ENCODE peak calls at places on chromosome 7, in eight cellular contexts. H is C1 segment of cervical spinal cord; T is GM04504; B is right cardiac atrium; P is CD4-positive, alpha-beta T cell; L is osteoblast; K is naive thymus-derived CD8-positive, alpha-beta T cell; E is stimulated activated CD4-positive, alpha-beta T cell treated with anti-CD3 and anti-CD28 coated beads, Interleukin-2, amount 100 ng/mL, for 24 hours. G is an unnamed sample.
A peak's percentile ranks its signal among the peaks of the same experiment; 100 is the strongest.

GRCh38 chr7:126394406-126394805 is 858.3 kb downstream of the GRM8 start:
- DNase-seq in K (no peak), P (no peak), E (no peak), H (no peak), B (no peak), L (no peak), T (no peak), G (no peak)

GRCh38 chr7:39754326-39755120 is 131.2 kb downstream of the RALA start:
- DNase-seq in K (no peak), H (no peak), P (no peak), E (no peak), B (peak; percentile 51), L (peak; percentile 87), T (peak; percentile 40), G (no peak)

GRCh38 chr7:21767300-21767900 is 178.3 kb downstream of the CDCA7L start:
- DNase-seq in K (no peak), P (no peak), E (peak; percentile 17), B (no peak), T (peak; percentile 16), H (no peak), L (no peak), G (no peak)

GRCh38 chr7:27210441-27211083 is 10.7 kb upstream of the HOXA13 start:
- DNase-seq in E (peak; percentile 54), T (no peak), B (peak; percentile 75), L (peak; percentile 96), K (peak; percentile 64), P (no peak), H (no peak), G (no peak)

GRCh38 chr7:64308019-64308275 is 5.8 kb upstream of the ZNF736 start:
- DNase-seq in B (peak; percentile 46), P (peak; percentile 35), L (no peak), K (no peak), E (peak; percentile 28), T (no peak), H (no peak), G (no peak)

GRCh38 chr7:96708872-96709271 is 774 bp downstream of the SEM1 start:
- DNase-seq in B (no peak), H (no peak), T (no peak), E (no peak), P (no peak), L (no peak), K (no peak), G (no peak)

GRCh38 chr7:75892634-75893272 is 13.9 kb downstream of the RHBDD2 start:
- DNase-seq in E (no peak), B (peak; percentile 86), P (no peak), K (no peak), H (no peak), L (no peak), T (no peak), G (no peak)

GRCh38 chr7:99123571-99124033 is 20.3 kb downstream of the SMURF1 start:
- DNase-seq in P (no peak), E (no peak), B (no peak), L (peak; percentile 43), T (no peak), K (no peak), H (no peak), G (no peak)

GRCh38 chr7:71775648-71776047 is 636.5 kb downstream of the CALN1 start:
- DNase-seq in B (no peak), P (no peak), K (no peak), H (no peak), E (no peak), L (peak; percentile 81), T (no peak), G (no peak)

GRCh38 chr7:143227806-143228205 is 6.0 kb downstream of the TAS2R40 start:
- DNase-seq in B (no peak), P (no peak), L (no peak), H (no peak), E (no peak), K (no peak), T (no peak), G (no peak)

GRCh38 chr7:16491148-16491547 is 25.6 kb upstream of the SOSTDC1 start:
- DNase-seq in K (no peak), T (no peak), B (no peak), L (no peak), H (no peak), E (no peak), P (no peak), G (no peak)

GRCh38 chr7:131895541-131896173 is 339.2 kb upstream of the PODXL start:
- DNase-seq in H (no peak), P (no peak), E (no peak), T (peak; percentile 95), K (no peak), B (no peak), L (peak; percentile 76), G (no peak)

GRCh38 chr7:156479596-156479995 is 161.0 kb upstream of the RNF32 start:
- DNase-seq in K (no peak), H (no peak), T (no peak), B (no peak), P (no peak), E (no peak), L (no peak), G (no peak)

GRCh38 chr7:134632052-134632451 is 14.6 kb upstream of the BPGM start:
- DNase-seq in L (no peak), E (no peak), H (no peak), K (no peak), T (no peak), P (no peak), B (no peak), G (no peak)

GRCh38 chr7:75849573-75849972 is 29.3 kb upstream of the RHBDD2 start:
- DNase-seq in T (no peak), P (no peak), L (no peak), E (no peak), K (no peak), B (no peak), H (no peak), G (no peak)

GRCh38 chr7:75866497-75867389 is 12.1 kb upstream of the RHBDD2 start:
- DNase-seq in L (peak; percentile 86), B (peak; percentile 73), P (peak; percentile 46), T (no peak), K (peak; percentile 71), E (peak; percentile 50), H (no peak), G (no peak)

GRCh38 chr7:88001744-88002530 is 67.9 kb downstream of the ADAM22 start:
- DNase-seq in T (no peak), K (no peak), L (no peak), E (no peak), P (no peak), H (no peak), B (no peak), G (no peak)

GRCh38 chr7:129907122-129907741 is 45.5 kb downstream of the UBE2H start:
- DNase-seq in H (no peak), L (no peak), B (no peak), E (no peak), T (no peak), P (no peak), K (no peak), G (no peak)

GRCh38 chr7:47482013-47482761 is 99.7 kb downstream of the TNS3 start:
- DNase-seq in L (peak; percentile 95), P (no peak), B (no peak), T (peak; percentile 76), H (no peak), E (no peak), K (no peak), G (no peak)

GRCh38 chr7:30162622-30163124 is 27.9 kb downstream of the MTURN start:
- DNase-seq in B (no peak), K (no peak), L (no peak), E (no peak), H (no peak), P (no peak), T (no peak), G (no peak)

GRCh38 chr7:107045195-107045960 is 873 bp downstream of the PRKAR2B start:
- DNase-seq in T (no peak), B (no peak), K (no peak), E (no peak), P (no peak), L (peak; percentile 72), H (no peak), G (no peak)

GRCh38 chr7:90766814-90767564 is 170.9 kb downstream of the CDK14 start:
- DNase-seq in B (peak; percentile 87), H (no peak), E (no peak), K (no peak), T (no peak), L (peak; percentile 72), P (no peak), G (no peak)

GRCh38 chr7:150405584-150406310 is 26.6 kb downstream of the ZNF775 start:
- DNase-seq in B (no peak), H (no peak), T (no peak), E (peak; percentile 52), K (peak; percentile 69), P (no peak), L (peak; percentile 94), G (no peak)

GRCh38 chr7:121138262-121138933 is 149.9 kb downstream of the CPED1 start:
- DNase-seq in P (no peak), H (no peak), T (no peak), L (no peak), E (no peak), B (no peak), K (no peak), G (no peak)

GRCh38 chr7:126569402-126569801 is 683.3 kb downstream of the GRM8 start:
- DNase-seq in P (no peak), B (no peak), T (no peak), E (no peak), H (no peak), K (no peak), L (no peak), G (no peak)

GRCh38 chr7:105806592-105807266 is 69.7 kb downstream of the ATXN7L1 start:
- DNase-seq in K (no peak), P (peak; percentile 59), L (peak; percentile 94), T (no peak), B (no peak), E (peak; percentile 76), H (no peak), G (peak; percentile 13)

GRCh38 chr7:156582591-156583123 is 57.9 kb upstream of the RNF32 start:
- DNase-seq in B (no peak), K (no peak), L (no peak), P (no peak), T (no peak), E (no peak), H (no peak), G (no peak)

GRCh38 chr7:12398186-12398585 is 5.5 kb downstream of the VWDE start:
- DNase-seq in P (no peak), B (no peak), L (no peak), K (no peak), H (no peak), E (no peak), T (no peak), G (no peak)

GRCh38 chr7:145692237-145692950 is 424.2 kb upstream of the CNTNAP2 start:
- DNase-seq in E (no peak), P (no peak), K (no peak), T (no peak), B (peak; percentile 85), L (peak; percentile 62), H (no peak), G (no peak)

GRCh38 chr7:68629-69028 is 123.7 kb upstream of the FAM20C start:
- DNase-seq in P (peak; percentile 6), L (peak; percentile 89), K (peak; percentile 52), B (peak; percentile 36), H (no peak), E (no peak), T (no peak), G (no peak)

GRCh38 chr7:2715341-2716231 is 27.6 kb downstream of the AMZ1 start:
- DNase-seq in B (peak; percentile 28), P (no peak), T (no peak), L (peak; percentile 77), E (peak; percentile 55), K (peak; percentile 75), H (no peak), G (peak; percentile 39)

GRCh38 chr7:69871213-69871885 is 273.1 kb downstream of the AUTS2 start:
- DNase-seq in P (no peak), T (peak; percentile 40), L (peak; percentile 67), E (no peak), B (no peak), K (no peak), H (no peak), G (no peak)